ENCODE peak calls at places on chromosomes 4 and X, in six cellular contexts. One of them, this sample, is unnamed.

GRCh38 chrX:145213504-145213903 is 33.8 kb upstream of the SPANXN1 start:
- DNase-seq in body of pancreas: peak
- DNase-seq in vagina: no peak
- DNase-seq in AG04450: no peak
- DNase-seq in left ventricle myocardium inferior: no peak
- DNase-seq in fibroblast of pulmonary artery: no peak
- DNase-seq in this sample: no peak

GRCh38 chrX:102042706-102043325 is 82.7 kb upstream of the TCEAL2 start:
- DNase-seq in AG04450: no peak
- DNase-seq in fibroblast of pulmonary artery: no peak
- DNase-seq in vagina: no peak
- DNase-seq in left ventricle myocardium inferior: no peak
- DNase-seq in body of pancreas: no peak
- DNase-seq in this sample: no peak

GRCh38 chrX:121216979-121217378 is 169.6 kb downstream of the GLUD2 start:
- DNase-seq in body of pancreas: no peak
- DNase-seq in AG04450: no peak
- DNase-seq in vagina: no peak
- DNase-seq in left ventricle myocardium inferior: no peak
- DNase-seq in fibroblast of pulmonary artery: no peak
- DNase-seq in this sample: no peak

GRCh38 chrX:31236231-31236630 is 164.4 kb upstream of the FTHL17 start:
- DNase-seq in body of pancreas: no peak
- DNase-seq in AG04450: no peak
- DNase-seq in vagina: no peak
- DNase-seq in left ventricle myocardium inferior: no peak
- DNase-seq in fibroblast of pulmonary artery: no peak
- DNase-seq in this sample: no peak

GRCh38 chrX:71367396-71367795 is 1.2 kb downstream of the TAF1 start:
- DNase-seq in vagina: no peak
- DNase-seq in body of pancreas: no peak
- DNase-seq in left ventricle myocardium inferior: no peak
- DNase-seq in fibroblast of pulmonary artery: peak
- DNase-seq in AG04450: no peak
- DNase-seq in this sample: no peak

GRCh38 chr4:60744767-60745166 is 455.4 kb upstream of the ADGRL3 start:
- DNase-seq in AG04450: no peak
- DNase-seq in body of pancreas: no peak
- DNase-seq in fibroblast of pulmonary artery: no peak
- DNase-seq in vagina: no peak
- DNase-seq in left ventricle myocardium inferior: no peak
- DNase-seq in this sample: no peak

GRCh38 chr4:118282692-118283091 is 70.1 kb downstream of the PRSS12 start:
- DNase-seq in fibroblast of pulmonary artery: peak
- DNase-seq in left ventricle myocardium inferior: no peak
- DNase-seq in AG04450: no peak
- DNase-seq in vagina: no peak
- DNase-seq in body of pancreas: peak
- DNase-seq in this sample: no peak

GRCh38 chrX:13894888-13895564 is 78.1 kb upstream of the GPM6B start:
- DNase-seq in body of pancreas: no peak
- DNase-seq in vagina: no peak
- DNase-seq in AG04450: no peak
- DNase-seq in fibroblast of pulmonary artery: no peak
- DNase-seq in left ventricle myocardium inferior: no peak
- DNase-seq in this sample: no peak

GRCh38 chrX:2581296-2581695 is 80.5 kb upstream of the DHRSX start:
- DNase-seq in AG04450: no peak
- DNase-seq in left ventricle myocardium inferior: no peak
- DNase-seq in vagina: no peak
- DNase-seq in fibroblast of pulmonary artery: no peak
- DNase-seq in body of pancreas: no peak
- DNase-seq in this sample: no peak

GRCh38 chrX:41655631-41656030 is 33.1 kb upstream of the GPR34 start:
- DNase-seq in left ventricle myocardium inferior: no peak
- DNase-seq in body of pancreas: no peak
- DNase-seq in AG04450: no peak
- DNase-seq in fibroblast of pulmonary artery: peak
- DNase-seq in vagina: no peak
- DNase-seq in this sample: no peak

GRCh38 chrX:41339148-41339547 is 5.2 kb downstream of the DDX3X start:
- DNase-seq in fibroblast of pulmonary artery: no peak
- DNase-seq in left ventricle myocardium inferior: no peak
- DNase-seq in vagina: no peak
- DNase-seq in body of pancreas: no peak
- DNase-seq in AG04450: no peak
- DNase-seq in this sample: no peak

GRCh38 chr4:141402696-141403095 is 182.0 kb downstream of the ZNF330 start:
- DNase-seq in AG04450: no peak
- DNase-seq in vagina: no peak
- DNase-seq in left ventricle myocardium inferior: no peak
- DNase-seq in body of pancreas: no peak
- DNase-seq in fibroblast of pulmonary artery: no peak
- DNase-seq in this sample: no peak

GRCh38 chr4:75016472-75016871 is 83.6 kb downstream of the PARM1 start:
- DNase-seq in left ventricle myocardium inferior: no peak
- DNase-seq in body of pancreas: no peak
- DNase-seq in vagina: no peak
- DNase-seq in AG04450: no peak
- DNase-seq in fibroblast of pulmonary artery: no peak
- DNase-seq in this sample: no peak

GRCh38 chr4:2794707-2795557 is 2.0 kb downstream of the SH3BP2 start:
- DNase-seq in AG04450: no peak
- DNase-seq in vagina: no peak
- DNase-seq in fibroblast of pulmonary artery: peak
- DNase-seq in body of pancreas: peak
- DNase-seq in left ventricle myocardium inferior: peak
- DNase-seq in this sample: no peak

GRCh38 chr4:134544303-134544761 is 342.7 kb upstream of the PABPC4L start:
- DNase-seq in left ventricle myocardium inferior: no peak
- DNase-seq in fibroblast of pulmonary artery: peak
- DNase-seq in vagina: no peak
- DNase-seq in AG04450: no peak
- DNase-seq in body of pancreas: peak
- DNase-seq in this sample: no peak

GRCh38 chr4:110904435-110905050 is 281.7 kb upstream of the PITX2 start:
- DNase-seq in fibroblast of pulmonary artery: no peak
- DNase-seq in body of pancreas: no peak
- DNase-seq in vagina: no peak
- DNase-seq in AG04450: no peak
- DNase-seq in left ventricle myocardium inferior: no peak
- DNase-seq in this sample: no peak

GRCh38 chr4:26346203-26346620 is 25.4 kb downstream of the RBPJ start:
- DNase-seq in left ventricle myocardium inferior: no peak
- DNase-seq in fibroblast of pulmonary artery: peak
- DNase-seq in AG04450: no peak
- DNase-seq in vagina: no peak
- DNase-seq in body of pancreas: no peak
- DNase-seq in this sample: no peak

GRCh38 chr4:123478859-123479345 is 82.3 kb downstream of the SPRY1 start:
- DNase-seq in body of pancreas: peak
- DNase-seq in AG04450: no peak
- DNase-seq in left ventricle myocardium inferior: no peak
- DNase-seq in fibroblast of pulmonary artery: peak
- DNase-seq in vagina: no peak
- DNase-seq in this sample: peak

GRCh38 chr4:93466440-93466839 is 362.1 kb upstream of the ATOH1 start:
- DNase-seq in left ventricle myocardium inferior: no peak
- DNase-seq in AG04450: no peak
- DNase-seq in fibroblast of pulmonary artery: no peak
- DNase-seq in body of pancreas: no peak
- DNase-seq in vagina: no peak
- DNase-seq in this sample: no peak

DNA sequence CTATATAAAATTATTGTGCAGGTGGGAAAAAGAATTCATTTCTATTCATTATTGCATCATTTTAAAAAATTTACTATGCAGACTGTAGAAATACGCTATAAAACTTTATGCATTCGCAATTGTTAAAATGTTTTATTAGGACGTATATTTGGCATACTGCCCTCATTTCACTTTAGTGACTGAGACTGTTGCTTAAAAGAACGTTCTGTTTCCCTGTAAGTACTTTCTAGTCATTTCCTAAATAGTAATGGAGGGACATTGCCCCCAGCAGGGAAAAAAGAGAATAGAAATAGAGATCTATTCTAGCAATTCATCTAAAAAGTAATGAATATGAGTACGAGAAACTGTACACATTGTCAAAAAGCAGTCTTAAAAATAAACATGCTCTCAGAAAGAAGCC is 1295.8 kb upstream of the TENM3 start:
- DNase-seq in AG04450: no peak
- DNase-seq in body of pancreas: no peak
- DNase-seq in vagina: no peak
- DNase-seq in left ventricle myocardium inferior: no peak
- DNase-seq in fibroblast of pulmonary artery: peak
- DNase-seq in this sample: no peak
- TF ChIP-seq CTCF in AG04450: peak
- TF ChIP-seq CTCF in body of pancreas: no peak
- TF ChIP-seq CTCF in vagina: no peak
- TF ChIP-seq CTCF in left ventricle myocardium inferior: no peak
- TF ChIP-seq CTCF in fibroblast of pulmonary artery: no peak
- TF ChIP-seq CTCF in this sample: no peak

DNA sequence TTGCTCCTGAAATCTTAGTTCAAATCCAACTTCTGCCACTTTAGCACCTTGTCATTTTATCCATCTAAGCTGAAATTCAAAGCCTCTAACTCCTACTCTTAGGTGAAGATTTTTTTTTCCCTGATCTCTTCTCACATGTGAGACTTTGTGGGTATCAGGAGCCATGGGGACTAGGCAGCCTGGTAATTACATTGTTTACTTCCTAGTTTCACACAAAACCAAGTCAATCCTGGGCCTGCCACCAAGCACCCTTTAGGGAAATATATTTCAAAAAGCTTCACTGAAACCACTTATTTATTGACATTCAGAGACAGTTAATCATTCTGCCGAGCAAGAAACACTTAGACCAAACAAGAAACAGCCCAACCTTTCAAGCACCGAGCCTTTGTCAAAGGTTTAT is 200.0 kb downstream of the RELL1 start:
- DNase-seq in left ventricle myocardium inferior: no peak
- DNase-seq in vagina: no peak
- DNase-seq in AG04450: no peak
- DNase-seq in fibroblast of pulmonary artery: no peak
- DNase-seq in body of pancreas: no peak
- DNase-seq in this sample: no peak
- TF ChIP-seq CTCF in left ventricle myocardium inferior: no peak
- TF ChIP-seq CTCF in vagina: no peak
- TF ChIP-seq CTCF in AG04450: no peak
- TF ChIP-seq CTCF in fibroblast of pulmonary artery: no peak
- TF ChIP-seq CTCF in body of pancreas: no peak
- TF ChIP-seq CTCF in this sample: no peak

GRCh38 chrX:97743014-97743413 is 859.3 kb downstream of the RPA4 start:
- DNase-seq in left ventricle myocardium inferior: no peak
- DNase-seq in fibroblast of pulmonary artery: peak
- DNase-seq in body of pancreas: peak
- DNase-seq in vagina: no peak
- DNase-seq in AG04450: no peak
- DNase-seq in this sample: no peak
- TF ChIP-seq CTCF in left ventricle myocardium inferior: no peak
- TF ChIP-seq CTCF in fibroblast of pulmonary artery: peak
- TF ChIP-seq CTCF in body of pancreas: no peak
- TF ChIP-seq CTCF in vagina: no peak
- TF ChIP-seq CTCF in AG04450: no peak
- TF ChIP-seq CTCF in this sample: no peak

GRCh38 chr4:44632089-44632488 is 19.3 kb downstream of the YIPF7 start:
- DNase-seq in body of pancreas: no peak
- DNase-seq in left ventricle myocardium inferior: no peak
- DNase-seq in fibroblast of pulmonary artery: peak
- DNase-seq in AG04450: no peak
- DNase-seq in vagina: no peak
- DNase-seq in this sample: no peak
- TF ChIP-seq CTCF in body of pancreas: no peak
- TF ChIP-seq CTCF in left ventricle myocardium inferior: no peak
- TF ChIP-seq CTCF in fibroblast of pulmonary artery: peak
- TF ChIP-seq CTCF in AG04450: peak
- TF ChIP-seq CTCF in vagina: no peak
- TF ChIP-seq CTCF in this sample: peak

DNA sequence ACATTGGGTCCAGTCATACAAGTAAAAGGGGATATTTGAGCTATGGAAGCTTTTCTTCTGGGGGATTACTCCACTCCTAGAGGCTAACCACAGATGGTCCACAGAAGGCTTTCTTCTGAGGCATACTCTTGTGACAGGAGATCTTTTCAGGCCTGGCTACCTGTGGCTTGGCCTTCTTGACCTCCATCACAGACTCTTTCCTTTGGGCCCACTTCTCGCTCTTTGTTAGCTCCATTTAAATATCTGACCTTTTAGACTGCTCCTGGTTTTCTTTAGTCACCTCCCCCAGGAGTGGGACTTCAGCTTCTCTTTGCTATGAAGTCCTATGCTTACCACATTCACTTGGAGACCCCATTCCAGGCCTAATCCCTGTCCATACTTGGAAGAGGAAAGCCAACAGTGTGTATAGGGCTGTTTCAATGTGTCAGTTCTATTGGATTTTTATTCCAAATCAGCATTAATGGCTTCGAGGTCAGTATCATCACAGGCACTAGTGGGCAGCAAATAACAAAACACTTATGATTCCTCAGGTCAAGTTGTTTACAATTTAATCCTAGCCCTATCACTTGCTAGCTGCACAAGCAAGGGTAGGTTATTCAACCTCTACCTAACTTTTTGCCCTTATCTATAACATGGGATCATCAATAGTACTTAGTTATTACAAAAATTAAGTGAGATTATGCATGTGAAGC is 26.3 kb downstream of the GPC3 start:
- DNase-seq in vagina: no peak
- DNase-seq in left ventricle myocardium inferior: no peak
- DNase-seq in body of pancreas: no peak
- DNase-seq in AG04450: no peak
- DNase-seq in fibroblast of pulmonary artery: peak
- DNase-seq in this sample: no peak
- TF ChIP-seq CTCF in vagina: no peak
- TF ChIP-seq CTCF in left ventricle myocardium inferior: peak
- TF ChIP-seq CTCF in body of pancreas: peak
- TF ChIP-seq CTCF in AG04450: no peak
- TF ChIP-seq CTCF in fibroblast of pulmonary artery: peak
- TF ChIP-seq CTCF in this sample: no peak

DNA sequence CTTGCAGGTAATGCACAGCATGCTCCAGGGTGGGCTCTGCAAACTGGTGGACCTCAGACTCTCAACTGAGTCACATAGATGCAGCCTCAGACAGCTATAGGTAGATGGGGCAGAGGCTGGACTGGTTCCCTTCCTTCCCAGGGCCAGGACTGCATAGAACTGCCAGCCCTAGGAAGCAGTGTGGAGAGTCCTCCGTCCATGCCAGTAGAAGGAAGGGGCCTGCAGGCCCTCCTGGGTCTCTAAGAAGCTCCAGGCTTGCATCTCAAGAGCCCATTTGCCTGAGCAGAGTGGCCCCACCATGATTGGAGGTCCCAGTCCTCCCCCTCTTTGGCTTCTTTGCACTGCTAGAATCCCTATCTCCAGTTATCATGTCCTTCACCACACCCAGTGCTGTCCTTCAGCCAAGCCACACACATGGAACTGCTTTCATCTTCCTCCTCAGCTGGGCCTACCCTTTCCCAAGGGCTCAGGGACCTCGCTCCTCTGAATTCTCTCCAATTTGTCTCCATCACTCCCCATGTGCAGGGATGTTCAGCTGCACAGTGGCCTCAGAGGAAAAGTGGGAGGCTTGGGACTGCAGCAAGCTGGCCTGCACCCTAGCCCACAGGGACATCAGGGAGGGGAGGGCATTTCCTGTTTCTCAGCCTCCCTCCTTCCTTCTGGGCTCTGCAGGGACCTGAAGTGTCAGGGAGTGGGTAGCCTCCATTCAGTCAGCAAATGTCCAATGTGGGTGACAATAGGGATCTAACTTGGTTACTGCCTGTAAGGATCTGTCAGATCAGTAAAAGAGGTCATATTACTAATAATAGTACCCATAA is 146.0 kb downstream of the PJA1 start:
- DNase-seq in body of pancreas: no peak
- DNase-seq in AG04450: no peak
- DNase-seq in fibroblast of pulmonary artery: no peak
- DNase-seq in left ventricle myocardium inferior: no peak
- DNase-seq in vagina: peak
- DNase-seq in this sample: peak
- TF ChIP-seq CTCF in body of pancreas: no peak
- TF ChIP-seq CTCF in AG04450: no peak
- TF ChIP-seq CTCF in fibroblast of pulmonary artery: no peak
- TF ChIP-seq CTCF in left ventricle myocardium inferior: no peak
- TF ChIP-seq CTCF in vagina: no peak
- TF ChIP-seq CTCF in this sample: no peak